ENCODE peak calls at places on chromosomes 12 and 14, in five cellular contexts. H is hepatocyte, T is BJ, F is Caco-2, G is colonic mucosa. Y is an unnamed sample.

GRCh38 chr12:120733574-120733973 is 7.9 kb downstream of the ACADS start:
- DNase-seq in G (no peak), F (no peak), T (no peak), H (no peak), Y (no peak)

GRCh38 chr12:12159988-12160387 is 89.2 kb downstream of the BCL2L14 start:
- DNase-seq in T (no peak), F (no peak), G (no peak), H (no peak), Y (no peak)

GRCh38 chr12:22925593-22925992 is 300.6 kb downstream of the ETNK1 start:
- DNase-seq in G (no peak), H (no peak), F (peak; percentile 10), T (no peak), Y (no peak)

GRCh38 chr12:3225154-3225795 is 148.1 kb downstream of the TSPAN9 start:
- DNase-seq in G (no peak), H (no peak), T (no peak), F (no peak), Y (no peak)

GRCh38 chr12:42143401-42144173 is 1.1 kb downstream of the GXYLT1 start:
- DNase-seq in G (no peak), T (no peak), H (peak; percentile 20), F (no peak), Y (no peak)

GRCh38 chr12:86600664-86601231 is 344.6 kb upstream of the MGAT4C start:
- DNase-seq in H (no peak), F (no peak), T (no peak), G (no peak), Y (no peak)

GRCh38 chr14:34966413-34966812 is 16.4 kb upstream of the SRP54 start:
- DNase-seq in F (no peak), G (no peak), H (no peak), T (no peak), Y (no peak)

GRCh38 chr14:23828611-23829010 is 125.0 kb upstream of the DHRS4 start:
- DNase-seq in G (no peak), T (no peak), H (no peak), F (no peak), Y (no peak)

GRCh38 chr14:79270361-79270760 is 940.9 kb downstream of the DIO2 start:
- DNase-seq in G (no peak), F (no peak), T (no peak), H (no peak), Y (no peak)

GRCh38 chr14:105092124-105092911 is 27.1 kb upstream of the GPR132 start:
- DNase-seq in H (peak; percentile 79), T (no peak), G (peak; percentile 82), F (peak; percentile 41), Y (no peak)

GRCh38 chr14:89233184-89233583 is 183.8 kb downstream of the FOXN3 start:
- DNase-seq in H (no peak), T (no peak), G (no peak), F (no peak), Y (no peak)

GRCh38 chr12:105724651-105725050 is 394.2 kb downstream of the C12orf75 start:
- DNase-seq in F (no peak), H (no peak), G (no peak), T (no peak), Y (no peak)

GRCh38 chr14:99124482-99125104 is 147.4 kb downstream of the BCL11B start:
- DNase-seq in F (no peak), G (peak; percentile 9), T (no peak), H (no peak), Y (no peak)

GRCh38 chr12:9673404-9674225 is 4.1 kb downstream of the CLEC2D start:
- DNase-seq in F (peak; percentile 21), G (peak; percentile 34), T (peak; percentile 63), H (peak; percentile 42), Y (peak; percentile 3)

GRCh38 chr12:42892702-42893101 is 303.2 kb upstream of the PRICKLE1 start:
- DNase-seq in G (no peak), T (no peak), F (no peak), H (no peak), Y (no peak)

GRCh38 chr12:128607606-128608005 is 216.2 kb downstream of the SLC15A4 start:
- DNase-seq in F (no peak), T (no peak), G (no peak), H (no peak), Y (no peak)

GRCh38 chr14:99691111-99691885 is 7.2 kb downstream of the CYP46A1 start:
- DNase-seq in H (no peak), T (no peak), G (no peak), F (no peak), Y (no peak)

GRCh38 chr12:47848853-47849252 is 29.1 kb upstream of the HDAC7 start:
- DNase-seq in G (no peak), T (no peak), F (no peak), H (no peak), Y (no peak)

GRCh38 chr12:43964966-43965365 is 129.1 kb downstream of the TMEM117 start:
- DNase-seq in F (no peak), H (no peak), T (no peak), G (no peak), Y (no peak)

GRCh38 chr12:66335746-66336145 is 33.5 kb downstream of the HELB start:
- DNase-seq in T (no peak), H (no peak), G (no peak), F (no peak), Y (no peak)

GRCh38 chr14:21024668-21025373 is at the start of gene NDRG2:
- DNase-seq in G (peak; percentile 91), T (no peak), F (peak; percentile 86), H (peak; percentile 92), Y (no peak)

GRCh38 chr14:103107455-103107854 is 12.9 kb downstream of the EXOC3L4 start:
- DNase-seq in T (no peak), G (no peak), F (no peak), H (no peak), Y (no peak)

GRCh38 chr14:103103461-103104388 is 9.2 kb downstream of the EXOC3L4 start:
- DNase-seq in T (no peak), F (peak; percentile 74), H (no peak), G (peak; percentile 87), Y (peak; percentile 62)

GRCh38 chr14:103104389-103104653 is 9.8 kb downstream of the EXOC3L4 start:
- DNase-seq in T (no peak), H (no peak), G (no peak), F (no peak), Y (no peak)

GRCh38 chr14:103104654-103105511 is 10.4 kb downstream of the EXOC3L4 start:
- DNase-seq in H (peak; percentile 87), T (no peak), F (peak; percentile 86), G (peak; percentile 82), Y (no peak)

DNA sequence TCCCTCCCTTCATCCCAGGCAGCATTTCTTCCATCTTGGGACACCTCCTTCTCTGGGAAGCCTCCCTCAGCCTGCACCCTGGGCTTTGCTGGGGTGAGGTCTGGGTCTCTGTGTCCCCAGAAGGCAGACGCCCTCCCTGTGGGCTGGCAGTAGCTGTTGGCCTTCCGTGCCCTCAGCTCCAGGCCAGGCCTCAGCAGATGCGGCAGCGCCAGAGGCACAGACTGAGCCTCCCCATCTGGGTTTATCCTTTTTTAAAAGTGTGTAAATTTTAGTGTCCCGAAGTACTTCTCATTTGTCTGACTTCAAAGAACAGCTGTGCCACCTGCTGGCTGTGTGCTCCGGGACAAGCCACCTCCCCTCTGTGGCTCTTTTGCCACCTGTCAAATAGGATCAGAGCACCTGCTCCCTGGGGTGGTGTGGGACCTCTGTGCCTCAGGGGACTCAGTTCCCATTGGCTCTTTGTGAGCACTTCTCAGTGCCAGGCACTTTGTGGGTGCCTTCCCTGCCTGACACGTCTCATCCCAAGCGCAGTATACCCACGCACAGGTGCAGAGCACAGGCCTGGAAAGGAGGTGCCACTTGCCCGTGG is 11.1 kb downstream of the EXOC3L4 start:
- DNase-seq in T (no peak), F (peak; percentile 46), G (peak; percentile 56), H (no peak), Y (peak; percentile 25)
- TF ChIP-seq CTCF in T (no peak), F (no peak), G (no peak), H (peak; percentile 21), Y (peak; percentile 61)

GRCh38 chr12:108689314-108690190 is 41.8 kb downstream of the CORO1C start:
- DNase-seq in T (no peak), F (peak; percentile 54), G (no peak), H (peak; percentile 27), Y (no peak)

GRCh38 chr12:108690191-108690518 is 41.2 kb downstream of the CORO1C start:
- DNase-seq in G (no peak), H (no peak), T (no peak), F (no peak), Y (no peak)

GRCh38 chr12:108691995-108692808 is 39.1 kb downstream of the CORO1C start:
- DNase-seq in G (peak; percentile 30), T (no peak), H (peak; percentile 19), F (no peak), Y (no peak)

GRCh38 chr12:108691154-108691994 is 39.9 kb downstream of the CORO1C start:
- DNase-seq in T (peak; percentile 97), F (peak; percentile 89), G (peak; percentile 86), H (peak; percentile 96), Y (peak; percentile 97)

GRCh38 chr12:108690799-108691153 is 40.5 kb downstream of the CORO1C start:
- DNase-seq in G (no peak), F (no peak), T (no peak), H (peak; percentile 18), Y (no peak)
- H3K4me3 ChIP-seq in G (no peak overlapping the region), F (no peak overlapping the region), T (peak overlapping the region; percentile 4), H (no peak overlapping the region), Y (no peak overlapping the region)

GRCh38 chr14:40413146-40413545 is 980.9 kb upstream of the FBXO33 start:
- DNase-seq in F (no peak), G (no peak), H (no peak), T (no peak), Y (no peak)

DNA sequence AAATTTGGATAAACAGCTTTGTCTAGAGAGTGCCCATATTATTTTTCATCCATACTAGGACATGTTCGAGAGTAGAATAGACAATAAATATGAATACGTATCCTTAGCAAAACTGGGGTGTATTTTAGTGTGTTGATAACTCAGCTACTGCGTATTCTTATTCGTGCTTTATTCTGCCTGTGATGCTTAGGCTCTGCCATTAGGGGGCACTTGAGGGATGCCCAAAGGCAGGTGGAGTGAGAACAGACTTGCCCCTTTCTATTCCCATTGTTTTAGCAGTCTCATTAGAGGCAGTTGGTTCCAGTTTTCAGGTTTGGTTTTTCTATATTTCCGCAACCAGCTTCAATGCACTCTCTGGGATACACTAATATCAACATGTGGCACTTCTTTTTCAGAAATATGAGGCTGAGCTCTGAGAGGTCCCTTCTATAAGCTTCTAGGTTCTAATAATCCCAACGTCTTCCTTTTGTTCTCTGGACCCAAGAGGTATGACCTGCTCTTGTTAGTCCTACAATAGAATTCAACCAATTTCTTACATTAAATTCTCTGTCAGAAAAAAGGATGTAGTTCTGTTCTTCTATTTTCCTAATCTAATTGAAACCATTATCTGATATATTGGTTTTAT is 985.7 kb upstream of the FBXO33 start:
- DNase-seq in F (peak; percentile 55), H (peak; percentile 68), G (no peak), T (no peak), Y (peak; percentile 4)
- TF ChIP-seq CTCF in F (peak; percentile 47), H (peak; percentile 70), G (no peak), T (no peak), Y (peak; percentile 96)

DNA sequence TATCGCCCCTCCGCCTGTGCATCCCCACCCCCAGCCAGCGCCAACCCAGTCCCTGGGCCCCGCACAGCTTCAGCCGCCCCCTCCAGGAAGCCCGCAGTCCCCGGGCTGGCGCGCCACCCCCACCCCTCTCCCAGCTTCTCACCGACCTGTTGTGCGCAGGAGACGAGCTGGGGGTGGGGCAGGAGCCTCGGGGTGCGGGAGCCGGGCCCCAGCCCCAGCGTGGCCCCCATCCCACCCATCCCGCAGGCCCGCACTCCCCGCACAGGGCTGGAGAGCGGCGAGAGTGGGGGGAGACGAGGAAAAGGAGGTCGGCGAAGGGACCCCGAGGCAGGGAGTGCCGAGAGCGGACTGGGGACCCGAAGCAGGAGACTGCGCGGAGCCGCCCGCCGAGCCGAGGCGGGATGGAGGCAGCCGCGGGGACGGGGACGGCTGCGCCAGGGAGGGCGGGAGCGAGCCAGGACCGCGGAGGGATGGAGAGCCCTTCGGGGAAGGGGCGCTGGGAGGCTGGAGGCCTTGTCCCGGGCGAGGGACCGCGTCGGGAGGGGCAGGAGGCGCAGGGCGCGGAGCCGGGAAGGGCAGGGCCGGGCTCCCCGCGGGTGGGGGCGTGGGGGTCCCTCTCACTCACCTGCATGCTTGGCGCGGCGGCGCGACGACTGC is 498 bp downstream of the PIANP start:
- DNase-seq in T (no peak), G (no peak), F (peak; percentile 47), H (peak; percentile 40), Y (no peak)
- H3K4me3 ChIP-seq in T (peak overlapping the region; percentile 64), G (peak overlapping the region; percentile 42), F (peak overlapping the region; percentile 48), H (peak overlapping the region; percentile 58), Y (no peak overlapping the region)

Y was measured in LNCaP clone FGC.